ENCODE peak calls at places on chromosome X, in eight cellular contexts. N is sigmoid colon; O is effector CD4-positive, alpha-beta T cell; C is pancreas; A is heart left ventricle; J is CD8-positive, alpha-beta memory T cell; E is HT1080; G is EH. T is an unnamed sample.

GRCh38 chrX:21885568-21885967 is 29.8 kb downstream of the YY2 start:
- DNase-seq in N (no peak), O (no peak), C (no peak), A (no peak), J (no peak), E (no peak), G (peak), T (no peak)

GRCh38 chrX:7146026-7146702 is 1.3 kb upstream of the STS start:
- DNase-seq in N (no peak), O (no peak), C (no peak), A (no peak), J (no peak), E (no peak), G (peak), T (no peak)

GRCh38 chrX:8755116-8755515 is 23.2 kb upstream of the ANOS1 start:
- DNase-seq in N (no peak), O (no peak), C (no peak), A (no peak), J (no peak), E (peak), G (no peak), T (no peak)

GRCh38 chrX:3461824-3462508 is 115.5 kb upstream of the MXRA5 start:
- DNase-seq in N (no peak), O (no peak), C (no peak), A (no peak), J (no peak), E (no peak), G (peak), T (no peak)

GRCh38 chrX:72274526-72274925 is 2.5 kb downstream of the RPS4X start:
- DNase-seq in N (no peak), O (no peak), C (no peak), A (no peak), J (no peak), E (no peak), G (peak), T (no peak)

GRCh38 chrX:9928083-9928482 is 39.1 kb upstream of the CLDN34 start:
- DNase-seq in N (no peak), O (no peak), C (peak), A (no peak), J (no peak), E (no peak), G (no peak), T (no peak)

GRCh38 chrX:103406256-103406655 is 29.9 kb downstream of the BEX3 start:
- DNase-seq in N (no peak), O (no peak), C (no peak), A (no peak), J (no peak), E (no peak), G (no peak), T (no peak)

GRCh38 chrX:136162827-136163427 is 15.6 kb downstream of the FHL1 start:
- DNase-seq in N (peak), O (peak), C (no peak), A (peak), J (no peak), E (peak), G (peak), T (peak)

GRCh38 chrX:133985164-133986007 is at the start of gene GPC3:
- DNase-seq in N (peak), O (no peak), C (peak), A (peak), J (peak), E (no peak), G (peak), T (peak)

GRCh38 chrX:1212532-1212931 is at the start of gene CRLF2:
- DNase-seq in N (peak), O (no peak), C (no peak), A (no peak), J (no peak), E (peak), G (peak), T (peak)

GRCh38 chrX:26925088-26925487 is 538.1 kb downstream of the PPP4R3C start:
- DNase-seq in N (no peak), O (no peak), C (no peak), A (no peak), J (no peak), E (peak), G (no peak), T (no peak)

GRCh38 chrX:20863649-20864048 is 510.6 kb upstream of the CNKSR2 start:
- DNase-seq in N (no peak), O (no peak), C (no peak), A (no peak), J (no peak), E (no peak), G (no peak), T (no peak)